ENCODE peak calls at places on chromosome 2, in nine cellular contexts. One of them, this sample, is unnamed. For H3K4me1, the result is how much of the 10 kb centered on the place peaks cover.

GRCh38 chr2:30127016-30127893 is 19.6 kb upstream of the YPEL5 start:
- DNase-seq in esophagus squamous epithelium: no peak
- DNase-seq in astrocyte: peak
- DNase-seq in transverse colon: no peak
- DNase-seq in uterus: no peak
- DNase-seq in body of pancreas: no peak
- DNase-seq in fibroblast of lung: peak
- DNase-seq in lower lobe of right lung: no peak
- DNase-seq in upper lobe of right lung: no peak
- DNase-seq in this sample: no peak

GRCh38 chr2:178229927-178230326 is 35.6 kb downstream of the OSBPL6 start:
- DNase-seq in transverse colon: no peak
- DNase-seq in lower lobe of right lung: no peak
- DNase-seq in body of pancreas: no peak
- DNase-seq in uterus: no peak
- DNase-seq in fibroblast of lung: no peak
- DNase-seq in astrocyte: no peak
- DNase-seq in upper lobe of right lung: no peak
- DNase-seq in esophagus squamous epithelium: no peak
- DNase-seq in this sample: peak

GRCh38 chr2:71829008-71829407 is 318.7 kb downstream of the CYP26B1 start:
- DNase-seq in astrocyte: peak
- DNase-seq in esophagus squamous epithelium: no peak
- DNase-seq in uterus: no peak
- DNase-seq in fibroblast of lung: peak
- DNase-seq in transverse colon: no peak
- DNase-seq in upper lobe of right lung: no peak
- DNase-seq in lower lobe of right lung: no peak
- DNase-seq in body of pancreas: no peak
- DNase-seq in this sample: no peak

GRCh38 chr2:121242976-121243375 is 42.0 kb downstream of the TFCP2L1 start:
- DNase-seq in transverse colon: no peak
- DNase-seq in lower lobe of right lung: peak
- DNase-seq in astrocyte: no peak
- DNase-seq in upper lobe of right lung: no peak
- DNase-seq in body of pancreas: no peak
- DNase-seq in esophagus squamous epithelium: no peak
- DNase-seq in fibroblast of lung: no peak
- DNase-seq in uterus: no peak
- DNase-seq in this sample: no peak

GRCh38 chr2:11457935-11458334 is 8.0 kb downstream of the E2F6 start:
- DNase-seq in upper lobe of right lung: no peak
- DNase-seq in lower lobe of right lung: no peak
- DNase-seq in fibroblast of lung: no peak
- DNase-seq in transverse colon: no peak
- DNase-seq in esophagus squamous epithelium: no peak
- DNase-seq in body of pancreas: no peak
- DNase-seq in uterus: no peak
- DNase-seq in astrocyte: no peak
- DNase-seq in this sample: no peak

GRCh38 chr2:200788129-200788718 is 23.5 kb upstream of the BZW1 start:
- DNase-seq in fibroblast of lung: peak
- DNase-seq in astrocyte: peak
- DNase-seq in transverse colon: no peak
- DNase-seq in lower lobe of right lung: no peak
- DNase-seq in uterus: no peak
- DNase-seq in esophagus squamous epithelium: no peak
- DNase-seq in upper lobe of right lung: no peak
- DNase-seq in body of pancreas: no peak
- DNase-seq in this sample: no peak

GRCh38 chr2:227674485-227674884 is 7.9 kb downstream of the SCYGR5 start:
- DNase-seq in upper lobe of right lung: no peak
- DNase-seq in astrocyte: no peak
- DNase-seq in fibroblast of lung: no peak
- DNase-seq in transverse colon: no peak
- DNase-seq in uterus: no peak
- DNase-seq in body of pancreas: no peak
- DNase-seq in lower lobe of right lung: no peak
- DNase-seq in esophagus squamous epithelium: no peak
- DNase-seq in this sample: no peak

GRCh38 chr2:3214065-3214464 is 163.6 kb downstream of the EIPR1 start:
- DNase-seq in upper lobe of right lung: no peak
- DNase-seq in lower lobe of right lung: no peak
- DNase-seq in fibroblast of lung: no peak
- DNase-seq in uterus: no peak
- DNase-seq in body of pancreas: no peak
- DNase-seq in transverse colon: no peak
- DNase-seq in astrocyte: no peak
- DNase-seq in esophagus squamous epithelium: no peak
- DNase-seq in this sample: no peak

GRCh38 chr2:144943986-144944385 is 424.1 kb upstream of the ZEB2 start:
- DNase-seq in astrocyte: peak
- DNase-seq in transverse colon: no peak
- DNase-seq in body of pancreas: no peak
- DNase-seq in esophagus squamous epithelium: no peak
- DNase-seq in lower lobe of right lung: no peak
- DNase-seq in uterus: no peak
- DNase-seq in fibroblast of lung: peak
- DNase-seq in upper lobe of right lung: no peak
- DNase-seq in this sample: no peak

GRCh38 chr2:38876407-38876806 is 631 bp downstream of the MORN2 start:
- DNase-seq in upper lobe of right lung: no peak
- DNase-seq in esophagus squamous epithelium: no peak
- DNase-seq in fibroblast of lung: no peak
- DNase-seq in lower lobe of right lung: no peak
- DNase-seq in body of pancreas: no peak
- DNase-seq in uterus: no peak
- DNase-seq in transverse colon: no peak
- DNase-seq in astrocyte: no peak
- DNase-seq in this sample: no peak

DNA sequence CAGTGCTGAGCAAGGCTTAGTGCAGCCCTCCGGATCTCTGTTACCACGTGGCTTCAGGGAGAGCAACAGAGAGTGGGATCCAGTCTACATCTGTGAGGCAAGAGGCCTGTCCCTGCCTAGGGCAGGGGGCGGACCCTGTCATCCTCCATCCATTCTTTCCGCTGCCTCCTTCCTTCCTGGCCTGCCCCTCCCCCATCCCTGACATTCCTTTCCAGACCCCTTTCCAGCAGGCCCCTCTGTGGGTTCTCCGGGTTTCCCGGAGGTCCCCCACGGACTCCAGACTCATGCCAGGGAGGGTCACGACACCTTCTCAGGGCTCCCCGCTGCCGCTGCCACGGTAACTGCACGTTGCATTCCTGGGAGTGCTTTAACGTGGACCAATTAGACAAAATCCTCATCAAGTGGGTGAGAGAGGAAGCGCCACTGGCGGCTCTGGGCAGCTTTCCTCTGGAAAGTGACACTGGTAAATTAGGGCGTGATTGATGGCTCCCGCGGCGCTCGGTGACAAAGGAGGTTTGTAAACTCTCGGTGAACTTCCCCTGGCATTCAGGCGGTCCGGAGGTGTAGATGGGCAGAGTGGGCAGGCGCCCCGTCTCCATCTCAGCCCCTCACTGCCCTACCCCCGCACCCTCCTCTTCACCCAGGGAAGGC is 11.4 kb downstream of the ATOH8 start:
- DNase-seq in esophagus squamous epithelium: no peak
- DNase-seq in astrocyte: no peak
- DNase-seq in transverse colon: no peak
- DNase-seq in fibroblast of lung: no peak
- DNase-seq in body of pancreas: peak
- DNase-seq in uterus: no peak
- DNase-seq in upper lobe of right lung: no peak
- DNase-seq in lower lobe of right lung: no peak
- DNase-seq in this sample: no peak
- H3K4me1 ChIP-seq in esophagus squamous epithelium: under half
- H3K4me1 ChIP-seq in astrocyte: under half
- H3K4me1 ChIP-seq in transverse colon: under half
- H3K4me1 ChIP-seq in fibroblast of lung: under half
- H3K4me1 ChIP-seq in body of pancreas: under half
- H3K4me1 ChIP-seq in uterus: under half
- H3K4me1 ChIP-seq in upper lobe of right lung: half or more
- H3K4me1 ChIP-seq in lower lobe of right lung: half or more
- H3K4me1 ChIP-seq in this sample: half or more

GRCh38 chr2:28516950-28517349 is 21.1 kb downstream of the PLB1 start:
- DNase-seq in fibroblast of lung: peak
- DNase-seq in uterus: no peak
- DNase-seq in lower lobe of right lung: no peak
- DNase-seq in upper lobe of right lung: no peak
- DNase-seq in esophagus squamous epithelium: no peak
- DNase-seq in astrocyte: peak
- DNase-seq in body of pancreas: no peak
- DNase-seq in transverse colon: no peak
- DNase-seq in this sample: no peak
- H3K4me1 ChIP-seq in fibroblast of lung: under half
- H3K4me1 ChIP-seq in uterus: under half
- H3K4me1 ChIP-seq in lower lobe of right lung: under half
- H3K4me1 ChIP-seq in upper lobe of right lung: under half
- H3K4me1 ChIP-seq in esophagus squamous epithelium: under half
- H3K4me1 ChIP-seq in astrocyte: under half
- H3K4me1 ChIP-seq in body of pancreas: under half
- H3K4me1 ChIP-seq in transverse colon: under half
- H3K4me1 ChIP-seq in this sample: under half

DNA sequence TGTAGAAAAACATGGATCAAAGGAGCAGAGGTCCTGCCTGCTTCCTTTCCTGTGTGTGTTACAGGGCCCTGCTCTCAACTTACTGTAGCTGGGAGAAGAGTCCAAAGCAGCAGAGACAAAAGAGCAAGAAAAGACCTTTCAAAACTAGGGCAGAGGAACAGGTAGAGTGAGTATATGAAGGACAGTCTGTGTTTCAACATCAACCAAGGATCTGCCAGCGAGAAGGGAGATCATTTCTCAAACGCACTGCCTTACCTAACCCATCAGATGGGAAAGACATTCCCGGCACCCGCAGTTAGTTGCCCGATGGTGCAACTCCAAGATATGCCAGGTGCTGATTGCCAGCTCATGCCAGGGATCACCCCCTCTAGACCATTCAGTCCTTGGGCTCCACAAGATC is 41.7 kb downstream of the MREG start:
- DNase-seq in astrocyte: no peak
- DNase-seq in transverse colon: no peak
- DNase-seq in lower lobe of right lung: no peak
- DNase-seq in esophagus squamous epithelium: no peak
- DNase-seq in fibroblast of lung: no peak
- DNase-seq in uterus: no peak
- DNase-seq in upper lobe of right lung: no peak
- DNase-seq in body of pancreas: no peak
- DNase-seq in this sample: no peak
- H3K4me1 ChIP-seq in astrocyte: under half
- H3K4me1 ChIP-seq in transverse colon: under half
- H3K4me1 ChIP-seq in lower lobe of right lung: under half
- H3K4me1 ChIP-seq in esophagus squamous epithelium: under half
- H3K4me1 ChIP-seq in fibroblast of lung: under half
- H3K4me1 ChIP-seq in uterus: under half
- H3K4me1 ChIP-seq in upper lobe of right lung: under half
- H3K4me1 ChIP-seq in body of pancreas: under half
- H3K4me1 ChIP-seq in this sample: under half

GRCh38 chr2:216714412-216714775 is 19.0 kb upstream of the IGFBP5 start:
- DNase-seq in transverse colon: no peak
- DNase-seq in astrocyte: peak
- DNase-seq in upper lobe of right lung: no peak
- DNase-seq in body of pancreas: no peak
- DNase-seq in uterus: no peak
- DNase-seq in lower lobe of right lung: no peak
- DNase-seq in esophagus squamous epithelium: no peak
- DNase-seq in fibroblast of lung: peak
- DNase-seq in this sample: no peak
- H3K4me1 ChIP-seq in transverse colon: under half
- H3K4me1 ChIP-seq in astrocyte: under half
- H3K4me1 ChIP-seq in upper lobe of right lung: under half
- H3K4me1 ChIP-seq in body of pancreas: under half
- H3K4me1 ChIP-seq in uterus: under half
- H3K4me1 ChIP-seq in lower lobe of right lung: under half
- H3K4me1 ChIP-seq in esophagus squamous epithelium: under half
- H3K4me1 ChIP-seq in fibroblast of lung: under half
- H3K4me1 ChIP-seq in this sample: under half

DNA sequence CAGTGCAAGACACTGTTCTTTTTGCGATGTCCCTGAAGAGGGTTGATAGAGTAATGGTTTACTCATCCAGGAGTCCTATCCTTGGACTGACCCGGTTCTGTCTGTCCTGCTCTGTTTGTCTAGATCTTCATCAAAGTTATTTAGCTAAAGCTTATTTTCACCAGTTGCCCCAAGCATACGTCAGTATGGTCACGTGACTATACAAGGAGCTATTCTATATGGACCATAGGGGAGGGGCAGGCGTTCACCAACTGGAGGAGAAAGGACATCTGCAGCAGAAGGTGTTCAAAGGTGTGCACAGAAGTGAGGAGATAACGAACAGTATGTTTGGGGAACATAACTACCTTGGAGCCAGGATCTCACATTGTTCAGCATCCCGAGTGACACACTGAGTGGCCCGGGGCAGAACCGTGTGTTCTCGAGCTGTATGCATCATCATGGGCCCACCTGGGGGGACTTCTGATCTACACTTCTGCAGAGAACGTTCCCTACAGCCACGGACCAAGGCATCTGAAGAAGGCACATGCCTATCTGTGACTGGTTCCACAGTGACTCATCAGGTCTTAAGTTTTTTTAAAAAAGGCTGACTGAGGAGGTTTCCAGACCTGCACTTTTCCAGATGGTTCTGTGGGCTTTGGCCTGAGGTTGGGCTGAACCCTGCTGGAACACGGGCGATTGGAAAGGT is 68.5 kb upstream of the YWHAQ start:
- DNase-seq in lower lobe of right lung: no peak
- DNase-seq in astrocyte: peak
- DNase-seq in esophagus squamous epithelium: no peak
- DNase-seq in upper lobe of right lung: no peak
- DNase-seq in body of pancreas: no peak
- DNase-seq in transverse colon: no peak
- DNase-seq in fibroblast of lung: peak
- DNase-seq in uterus: no peak
- DNase-seq in this sample: no peak
- H3K4me1 ChIP-seq in lower lobe of right lung: under half
- H3K4me1 ChIP-seq in astrocyte: under half
- H3K4me1 ChIP-seq in esophagus squamous epithelium: under half
- H3K4me1 ChIP-seq in upper lobe of right lung: under half
- H3K4me1 ChIP-seq in body of pancreas: under half
- H3K4me1 ChIP-seq in transverse colon: under half
- H3K4me1 ChIP-seq in fibroblast of lung: under half
- H3K4me1 ChIP-seq in uterus: under half
- H3K4me1 ChIP-seq in this sample: under half

This sample was measured in tibial artery.